ENCODE peak calls at places on chromosome 10, in six cellular contexts. One of them, this sample, is unnamed.

GRCh38 chr10:18340496-18341051 is 200.3 kb downstream of the CACNB2 start:
- DNase-seq in pancreas: no peak
- DNase-seq in CD4-positive, alpha-beta T cell: no peak
- DNase-seq in aorta: no peak
- DNase-seq in sigmoid colon: no peak
- DNase-seq in uterus: no peak
- DNase-seq in this sample: no peak

GRCh38 chr10:79081353-79082034 is 12.7 kb downstream of the ZMIZ1 start:
- DNase-seq in sigmoid colon: no peak
- DNase-seq in CD4-positive, alpha-beta T cell: no peak
- DNase-seq in pancreas: no peak
- DNase-seq in aorta: peak
- DNase-seq in uterus: no peak
- DNase-seq in this sample: no peak

GRCh38 chr10:118238573-118239240 is 103.4 kb downstream of the FAM204A start:
- DNase-seq in uterus: no peak
- DNase-seq in sigmoid colon: no peak
- DNase-seq in aorta: no peak
- DNase-seq in pancreas: no peak
- DNase-seq in CD4-positive, alpha-beta T cell: no peak
- DNase-seq in this sample: no peak

GRCh38 chr10:112761256-112761655 is 188.8 kb upstream of the TCF7L2 start:
- DNase-seq in uterus: no peak
- DNase-seq in aorta: no peak
- DNase-seq in pancreas: no peak
- DNase-seq in sigmoid colon: no peak
- DNase-seq in CD4-positive, alpha-beta T cell: no peak
- DNase-seq in this sample: no peak

GRCh38 chr10:101038486-101038885 is 7.5 kb downstream of the SFXN3 start:
- DNase-seq in sigmoid colon: no peak
- DNase-seq in pancreas: no peak
- DNase-seq in uterus: no peak
- DNase-seq in CD4-positive, alpha-beta T cell: no peak
- DNase-seq in aorta: no peak
- DNase-seq in this sample: no peak

GRCh38 chr10:131569851-131570715 is 258.6 kb upstream of the TCERG1L start:
- DNase-seq in CD4-positive, alpha-beta T cell: no peak
- DNase-seq in uterus: no peak
- DNase-seq in aorta: no peak
- DNase-seq in pancreas: no peak
- DNase-seq in sigmoid colon: no peak
- DNase-seq in this sample: peak

GRCh38 chr10:133388973-133389818 is 4.8 kb upstream of the MTG1 start:
- DNase-seq in uterus: no peak
- DNase-seq in sigmoid colon: peak
- DNase-seq in pancreas: peak
- DNase-seq in CD4-positive, alpha-beta T cell: peak
- DNase-seq in aorta: no peak
- DNase-seq in this sample: peak

GRCh38 chr10:125820705-125821104 is 2.4 kb downstream of the UROS start:
- DNase-seq in sigmoid colon: no peak
- DNase-seq in pancreas: no peak
- DNase-seq in CD4-positive, alpha-beta T cell: no peak
- DNase-seq in aorta: no peak
- DNase-seq in uterus: no peak
- DNase-seq in this sample: no peak

GRCh38 chr10:113476191-113476590 is 76.7 kb upstream of the HABP2 start:
- DNase-seq in aorta: no peak
- DNase-seq in CD4-positive, alpha-beta T cell: no peak
- DNase-seq in sigmoid colon: no peak
- DNase-seq in uterus: peak
- DNase-seq in pancreas: no peak
- DNase-seq in this sample: no peak

GRCh38 chr10:21022821-21023220 is 125.7 kb upstream of the NEBL start:
- DNase-seq in aorta: no peak
- DNase-seq in pancreas: no peak
- DNase-seq in uterus: no peak
- DNase-seq in sigmoid colon: no peak
- DNase-seq in CD4-positive, alpha-beta T cell: no peak
- DNase-seq in this sample: no peak

GRCh38 chr10:71080381-71081228 is 131.8 kb upstream of the UNC5B start:
- DNase-seq in pancreas: no peak
- DNase-seq in CD4-positive, alpha-beta T cell: no peak
- DNase-seq in uterus: no peak
- DNase-seq in aorta: no peak
- DNase-seq in sigmoid colon: peak
- DNase-seq in this sample: peak

GRCh38 chr10:44300666-44301649 is 83.9 kb downstream of the CXCL12 start:
- DNase-seq in aorta: no peak
- DNase-seq in pancreas: peak
- DNase-seq in CD4-positive, alpha-beta T cell: no peak
- DNase-seq in uterus: no peak
- DNase-seq in sigmoid colon: no peak
- DNase-seq in this sample: peak

GRCh38 chr10:125258676-125259075 is 98.3 kb upstream of the CTBP2 start:
- DNase-seq in aorta: no peak
- DNase-seq in pancreas: no peak
- DNase-seq in uterus: no peak
- DNase-seq in CD4-positive, alpha-beta T cell: no peak
- DNase-seq in sigmoid colon: no peak
- DNase-seq in this sample: no peak

GRCh38 chr10:72027498-72027897 is 60.9 kb downstream of the SPOCK2 start:
- DNase-seq in uterus: peak
- DNase-seq in aorta: no peak
- DNase-seq in CD4-positive, alpha-beta T cell: no peak
- DNase-seq in pancreas: no peak
- DNase-seq in sigmoid colon: no peak
- DNase-seq in this sample: no peak

GRCh38 chr10:784377-784758 is 94.9 kb upstream of the DIP2C start:
- DNase-seq in sigmoid colon: no peak
- DNase-seq in aorta: no peak
- DNase-seq in pancreas: no peak
- DNase-seq in CD4-positive, alpha-beta T cell: no peak
- DNase-seq in uterus: no peak
- DNase-seq in this sample: peak

GRCh38 chr10:35172574-35172973 is 45.9 kb downstream of the CREM start:
- DNase-seq in CD4-positive, alpha-beta T cell: no peak
- DNase-seq in sigmoid colon: peak
- DNase-seq in aorta: no peak
- DNase-seq in pancreas: no peak
- DNase-seq in uterus: peak
- DNase-seq in this sample: no peak

GRCh38 chr10:62907470-62908212 is 91.5 kb upstream of the EGR2 start:
- DNase-seq in pancreas: no peak
- DNase-seq in sigmoid colon: no peak
- DNase-seq in aorta: no peak
- DNase-seq in uterus: no peak
- DNase-seq in CD4-positive, alpha-beta T cell: no peak
- DNase-seq in this sample: no peak

GRCh38 chr10:103632247-103632642 is 138.7 kb downstream of the NEURL1 start:
- DNase-seq in uterus: no peak
- DNase-seq in aorta: no peak
- DNase-seq in CD4-positive, alpha-beta T cell: no peak
- DNase-seq in pancreas: no peak
- DNase-seq in sigmoid colon: no peak
- DNase-seq in this sample: no peak

GRCh38 chr10:35300063-35300699 is 36.1 kb upstream of the CCNY start:
- DNase-seq in CD4-positive, alpha-beta T cell: no peak
- DNase-seq in aorta: peak
- DNase-seq in uterus: no peak
- DNase-seq in sigmoid colon: peak
- DNase-seq in pancreas: no peak
- DNase-seq in this sample: no peak

GRCh38 chr10:129491123-129491734 is 24.2 kb downstream of the MGMT start:
- DNase-seq in pancreas: no peak
- DNase-seq in sigmoid colon: no peak
- DNase-seq in aorta: no peak
- DNase-seq in CD4-positive, alpha-beta T cell: no peak
- DNase-seq in uterus: no peak
- DNase-seq in this sample: no peak

GRCh38 chr10:119416855-119417254 is 125.7 kb downstream of the RGS10 start:
- DNase-seq in aorta: peak
- DNase-seq in pancreas: peak
- DNase-seq in CD4-positive, alpha-beta T cell: peak
- DNase-seq in uterus: peak
- DNase-seq in sigmoid colon: peak
- DNase-seq in this sample: peak

GRCh38 chr10:3010327-3010726 is 57.0 kb upstream of the PFKP start:
- DNase-seq in pancreas: no peak
- DNase-seq in sigmoid colon: no peak
- DNase-seq in CD4-positive, alpha-beta T cell: no peak
- DNase-seq in uterus: no peak
- DNase-seq in aorta: no peak
- DNase-seq in this sample: no peak

GRCh38 chr10:114323023-114323422 is 81.3 kb downstream of the AFAP1L2 start:
- DNase-seq in CD4-positive, alpha-beta T cell: no peak
- DNase-seq in uterus: no peak
- DNase-seq in pancreas: no peak
- DNase-seq in aorta: no peak
- DNase-seq in sigmoid colon: no peak
- DNase-seq in this sample: no peak

GRCh38 chr10:30556189-30556588 is 73.4 kb downstream of the LYZL2 start:
- DNase-seq in sigmoid colon: no peak
- DNase-seq in uterus: no peak
- DNase-seq in aorta: no peak
- DNase-seq in CD4-positive, alpha-beta T cell: no peak
- DNase-seq in pancreas: no peak
- DNase-seq in this sample: no peak

GRCh38 chr10:30553625-30554442 is 75.7 kb downstream of the LYZL2 start:
- DNase-seq in aorta: peak
- DNase-seq in sigmoid colon: peak
- DNase-seq in CD4-positive, alpha-beta T cell: no peak
- DNase-seq in uterus: peak
- DNase-seq in pancreas: no peak
- DNase-seq in this sample: peak

GRCh38 chr10:30554443-30554831 is 75.1 kb downstream of the LYZL2 start:
- DNase-seq in sigmoid colon: no peak
- DNase-seq in CD4-positive, alpha-beta T cell: no peak
- DNase-seq in pancreas: no peak
- DNase-seq in uterus: no peak
- DNase-seq in aorta: no peak
- DNase-seq in this sample: no peak

GRCh38 chr10:30553018-30553624 is 76.4 kb downstream of the LYZL2 start:
- DNase-seq in sigmoid colon: no peak
- DNase-seq in pancreas: no peak
- DNase-seq in uterus: no peak
- DNase-seq in aorta: no peak
- DNase-seq in CD4-positive, alpha-beta T cell: no peak
- DNase-seq in this sample: no peak

GRCh38 chr10:30555465-30555864 is 74.1 kb downstream of the LYZL2 start:
- DNase-seq in aorta: no peak
- DNase-seq in pancreas: no peak
- DNase-seq in CD4-positive, alpha-beta T cell: no peak
- DNase-seq in sigmoid colon: no peak
- DNase-seq in uterus: no peak
- DNase-seq in this sample: no peak
- H3K27ac ChIP-seq in aorta: no peak
- H3K27ac ChIP-seq in pancreas: no peak
- H3K27ac ChIP-seq in CD4-positive, alpha-beta T cell: no peak
- H3K27ac ChIP-seq in sigmoid colon: no peak
- H3K27ac ChIP-seq in uterus: no peak
- H3K27ac ChIP-seq in this sample: peak

GRCh38 chr10:50404021-50404823 is 152.9 kb upstream of the ASAH2 start:
- DNase-seq in aorta: no peak
- DNase-seq in pancreas: no peak
- DNase-seq in CD4-positive, alpha-beta T cell: no peak
- DNase-seq in uterus: no peak
- DNase-seq in sigmoid colon: no peak
- DNase-seq in this sample: no peak
- H3K27ac ChIP-seq in aorta: no peak
- H3K27ac ChIP-seq in pancreas: no peak
- H3K27ac ChIP-seq in CD4-positive, alpha-beta T cell: no peak
- H3K27ac ChIP-seq in uterus: no peak
- H3K27ac ChIP-seq in sigmoid colon: no peak
- H3K27ac ChIP-seq in this sample: no peak

GRCh38 chr10:33155720-33156638 is 178.5 kb downstream of the NRP1 start:
- DNase-seq in aorta: no peak
- DNase-seq in pancreas: no peak
- DNase-seq in sigmoid colon: no peak
- DNase-seq in uterus: no peak
- DNase-seq in CD4-positive, alpha-beta T cell: peak
- DNase-seq in this sample: no peak

GRCh38 chr10:33152750-33153149 is 181.7 kb downstream of the NRP1 start:
- DNase-seq in pancreas: no peak
- DNase-seq in sigmoid colon: no peak
- DNase-seq in aorta: no peak
- DNase-seq in uterus: no peak
- DNase-seq in CD4-positive, alpha-beta T cell: no peak
- DNase-seq in this sample: no peak

GRCh38 chr10:33153968-33154327 is 180.5 kb downstream of the NRP1 start:
- DNase-seq in uterus: no peak
- DNase-seq in aorta: no peak
- DNase-seq in CD4-positive, alpha-beta T cell: no peak
- DNase-seq in sigmoid colon: no peak
- DNase-seq in pancreas: no peak
- DNase-seq in this sample: no peak

GRCh38 chr10:33153266-33153967 is 181.1 kb downstream of the NRP1 start:
- DNase-seq in pancreas: no peak
- DNase-seq in sigmoid colon: no peak
- DNase-seq in CD4-positive, alpha-beta T cell: no peak
- DNase-seq in uterus: no peak
- DNase-seq in aorta: no peak
- DNase-seq in this sample: no peak

GRCh38 chr10:33154590-33154989 is 179.9 kb downstream of the NRP1 start:
- DNase-seq in pancreas: no peak
- DNase-seq in sigmoid colon: no peak
- DNase-seq in uterus: no peak
- DNase-seq in CD4-positive, alpha-beta T cell: no peak
- DNase-seq in aorta: no peak
- DNase-seq in this sample: no peak
- H3K27ac ChIP-seq in pancreas: no peak
- H3K27ac ChIP-seq in sigmoid colon: no peak
- H3K27ac ChIP-seq in uterus: no peak
- H3K27ac ChIP-seq in CD4-positive, alpha-beta T cell: no peak
- H3K27ac ChIP-seq in aorta: no peak
- H3K27ac ChIP-seq in this sample: no peak

DNA sequence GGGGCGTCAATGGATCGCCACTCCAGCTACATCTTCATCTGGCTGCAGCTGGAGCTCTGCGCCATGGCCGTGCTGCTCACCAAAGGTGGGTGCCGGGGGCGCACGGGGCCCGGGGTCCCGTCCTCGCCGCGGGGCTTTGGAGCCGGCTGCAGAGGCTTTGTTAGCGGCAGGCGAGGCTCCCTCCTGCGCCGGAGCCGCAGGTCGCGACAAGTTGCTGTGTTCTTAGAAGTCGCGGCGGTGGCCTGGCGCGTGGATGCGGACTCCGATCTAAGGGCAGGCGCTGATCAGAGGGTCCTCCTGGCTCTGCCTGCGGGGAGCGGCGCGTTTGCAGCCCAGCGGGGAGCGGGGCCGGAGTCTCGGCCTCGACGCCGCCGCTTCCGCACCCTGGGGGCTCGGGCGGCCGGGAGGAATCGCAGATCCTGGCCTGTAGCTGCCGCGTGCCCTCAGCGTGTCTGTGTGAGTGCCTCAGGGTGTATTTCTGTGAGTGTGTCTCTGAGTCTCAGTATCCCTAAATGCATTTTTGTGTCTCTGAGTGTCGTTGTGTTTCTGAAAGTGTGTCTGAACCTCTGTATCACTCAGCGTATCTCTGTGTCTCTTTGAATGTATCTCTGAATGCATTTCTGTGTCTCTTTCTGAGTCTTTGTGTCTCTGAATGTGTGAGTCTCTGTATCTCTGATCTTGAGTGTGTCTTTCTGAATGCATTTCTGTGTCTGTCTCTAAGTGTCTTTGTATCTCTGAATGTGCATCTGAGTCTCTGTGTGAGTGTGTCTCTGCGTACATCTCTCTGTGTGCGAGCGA is 767 bp downstream of the BAMBI start:
- DNase-seq in CD4-positive, alpha-beta T cell: no peak
- DNase-seq in sigmoid colon: no peak
- DNase-seq in pancreas: peak
- DNase-seq in uterus: peak
- DNase-seq in aorta: peak
- DNase-seq in this sample: peak
- H3K27ac ChIP-seq in CD4-positive, alpha-beta T cell: no peak
- H3K27ac ChIP-seq in sigmoid colon: peak
- H3K27ac ChIP-seq in pancreas: no peak
- H3K27ac ChIP-seq in uterus: peak
- H3K27ac ChIP-seq in aorta: peak
- H3K27ac ChIP-seq in this sample: peak

This sample was measured in stomach.